ENCODE peak calls at places on chromosomes 4 and X, in nine cellular contexts. R is ureter; I is stimulated activated CD8-positive, alpha-beta memory T cell treated with anti-CD3 and anti-CD28 coated beads, Interleukin-4, amount 100 ng/mL, for 1 hour; U is NCI-H2171 treated with DMSO at 0.1 percent for 48 hours; Q is NCI-H2029; D is endodermal cell; A is NCI-H460; F is dorsolateral prefrontal cortex; Y is amniotic epithelial cell. L is an unnamed sample.

GRCh38 chrX:30741545-30741944 is 88.3 kb downstream of the GK start:
- DNase-seq in R (no peak), I (no peak), U (no peak), Q (no peak), D (no peak), A (no peak), F (no peak), Y (no peak), L (no peak)

GRCh38 chr4:154086247-154086646 is 297.4 kb upstream of the SFRP2 start:
- DNase-seq in R (no peak), I (no peak), U (no peak), Q (no peak), D (no peak), A (no peak), F (no peak), Y (no peak), L (no peak)

GRCh38 chr4:90950385-90950841 is 823.2 kb downstream of the CCSER1 start:
- DNase-seq in R (no peak), I (no peak), U (peak), Q (no peak), D (no peak), A (no peak), F (no peak), Y (peak), L (no peak)

GRCh38 chrX:9122504-9123245 is 88.7 kb upstream of the FAM9B start:
- DNase-seq in R (no peak), I (no peak), U (no peak), Q (no peak), D (no peak), A (no peak), F (no peak), Y (peak), L (no peak)

GRCh38 chr4:21699437-21699836 is 249.1 kb downstream of the KCNIP4 start:
- DNase-seq in R (no peak), I (no peak), U (no peak), Q (no peak), D (no peak), A (no peak), F (no peak), Y (no peak), L (no peak)

GRCh38 chr4:164383187-164384181 is 370.4 kb upstream of the SMIM31 start:
- DNase-seq in R (no peak), I (no peak), U (no peak), Q (no peak), D (peak), A (peak), F (peak), Y (peak), L (peak)

GRCh38 chr4:185456131-185456530 is 15.4 kb downstream of the CCDC110 start:
- DNase-seq in R (no peak), I (no peak), U (no peak), Q (no peak), D (no peak), A (no peak), F (no peak), Y (no peak), L (no peak)

GRCh38 chrX:105533951-105534350 is 288.4 kb upstream of the NRK start:
- DNase-seq in R (no peak), I (no peak), U (no peak), Q (no peak), D (no peak), A (no peak), F (no peak), Y (peak), L (no peak)

GRCh38 chr4:146029147-146029546 is 90.5 kb upstream of the ZNF827 start:
- DNase-seq in R (no peak), I (no peak), U (no peak), Q (no peak), D (no peak), A (no peak), F (no peak), Y (peak), L (no peak)

GRCh38 chr4:88043586-88044340 is 36.3 kb downstream of the PKD2 start:
- DNase-seq in R (no peak), I (no peak), U (no peak), Q (no peak), D (no peak), A (no peak), F (no peak), Y (no peak), L (no peak)

GRCh38 chr4:129583868-129584267 is 487.9 kb downstream of the C4orf33 start:
- DNase-seq in R (no peak), I (no peak), U (no peak), Q (no peak), D (peak), A (peak), F (no peak), Y (peak), L (no peak)

GRCh38 chr4:176780995-176781738 is 11.6 kb downstream of the VEGFC start:
- DNase-seq in R (no peak), I (no peak), U (no peak), Q (no peak), D (no peak), A (no peak), F (no peak), Y (peak), L (no peak)

GRCh38 chr4:119034276-119035008 is 101.2 kb upstream of the MYOZ2 start:
- DNase-seq in R (no peak), I (no peak), U (no peak), Q (no peak), D (peak), A (no peak), F (no peak), Y (no peak), L (no peak)

GRCh38 chr4:14254252-14254651 is 626.7 kb upstream of the BOD1L1 start:
- DNase-seq in R (peak), I (no peak), U (no peak), Q (peak), D (peak), A (no peak), F (no peak), Y (peak), L (no peak)

GRCh38 chr4:46927201-46927600 is 18.2 kb upstream of the COX7B2 start:
- DNase-seq in R (no peak), I (no peak), U (no peak), Q (no peak), D (no peak), A (no peak), F (no peak), Y (peak), L (no peak)

GRCh38 chr4:34170941-34171340 is 2073.4 kb downstream of the ARAP2 start:
- DNase-seq in R (no peak), I (no peak), U (no peak), Q (no peak), D (no peak), A (no peak), F (no peak), Y (no peak), L (no peak)

GRCh38 chrX:23888887-23889501 is 18.7 kb downstream of the APOO start:
- DNase-seq in R (no peak), I (no peak), U (peak), Q (no peak), D (no peak), A (no peak), F (no peak), Y (peak), L (no peak)